ENCODE peak calls at places on chromosomes 6 and 20, in nine cellular contexts. Z, U, W, D, S, X, I, G and T are unnamed samples.
A peak's percentile ranks its signal among the peaks of the same experiment; 100 is the strongest.

GRCh38 chr6:35359744-35360348 is 17.5 kb downstream of the PPARD start:
- DNase-seq in Z (peak; percentile 75), U (no peak), W (no peak), D (peak; percentile 85), S (no peak), X (no peak), I (peak; percentile 83), G (peak; percentile 90), T (no peak)

GRCh38 chr6:129749749-129750120 is 39.8 kb upstream of the ARHGAP18 start:
- DNase-seq in Z (peak; percentile 68), U (no peak), W (no peak), D (no peak), S (no peak), X (no peak), I (no peak), G (peak; percentile 91), T (no peak)

GRCh38 chr20:62066983-62067433 is 1.3 kb upstream of the TAF4 start:
- DNase-seq in Z (no peak), U (no peak), W (no peak), D (peak; percentile 47), S (no peak), X (peak; percentile 48), I (no peak), G (no peak), T (peak; percentile 28)

GRCh38 chr6:170042086-170042485 is 248.8 kb downstream of the DLL1 start:
- DNase-seq in Z (no peak), U (no peak), W (no peak), D (no peak), S (no peak), X (no peak), I (no peak), G (no peak), T (no peak)

GRCh38 chr6:163416640-163417253 is 2.2 kb downstream of the QKI start:
- DNase-seq in Z (peak; percentile 62), U (peak; percentile 30), W (peak; percentile 26), D (peak; percentile 68), S (no peak), X (peak; percentile 90), I (peak; percentile 71), G (peak; percentile 85), T (peak; percentile 59)

GRCh38 chr6:164148789-164149188 is 734.3 kb downstream of the QKI start:
- DNase-seq in Z (peak; percentile 20), U (no peak), W (no peak), D (no peak), S (no peak), X (no peak), I (no peak), G (no peak), T (no peak)

GRCh38 chr6:35368038-35368887 is 25.9 kb downstream of the PPARD start:
- DNase-seq in Z (no peak), U (no peak), W (no peak), D (no peak), S (no peak), X (no peak), I (no peak), G (peak; percentile 28), T (no peak)

GRCh38 chr20:24877652-24878051 is 71.4 kb upstream of the CST7 start:
- DNase-seq in Z (no peak), U (no peak), W (no peak), D (no peak), S (no peak), X (no peak), I (no peak), G (no peak), T (no peak)

GRCh38 chr20:32527447-32528055 is 57.6 kb downstream of the NOL4L start:
- DNase-seq in Z (no peak), U (no peak), W (peak; percentile 84), D (no peak), S (no peak), X (no peak), I (no peak), G (no peak), T (peak; percentile 79)

GRCh38 chr6:133241901-133242760 is 974 bp downstream of the EYA4 start:
- DNase-seq in Z (no peak), U (peak; percentile 57), W (no peak), D (no peak), S (no peak), X (peak; percentile 62), I (peak; percentile 62), G (peak; percentile 45), T (peak; percentile 73)

GRCh38 chr20:52056203-52057062 is 135.1 kb downstream of the ZFP64 start:
- DNase-seq in Z (peak; percentile 82), U (no peak), W (no peak), D (no peak), S (no peak), X (no peak), I (no peak), G (peak; percentile 88), T (no peak)

GRCh38 chr20:23298926-23299672 is 51.5 kb upstream of the NXT1 start:
- DNase-seq in Z (no peak), U (no peak), W (no peak), D (no peak), S (no peak), X (no peak), I (peak; percentile 62), G (no peak), T (no peak)

GRCh38 chr6:143656026-143656425 is 21.7 kb upstream of the PHACTR2 start:
- DNase-seq in Z (no peak), U (no peak), W (no peak), D (no peak), S (no peak), X (no peak), I (no peak), G (no peak), T (no peak)